ENCODE peak calls at places on chromosomes 7 and 10, in five cellular contexts. N is psoas muscle, M is sigmoid colon, X is brain microvascular endothelial cell, U is H7. E is an unnamed sample.

GRCh38 chr10:3090914-3091313 is 23.6 kb downstream of the PFKP start:
- DNase-seq in N (no peak), M (no peak), U (peak; percentile 74), X (no peak), E (no peak)

GRCh38 chr10:21171936-21172773 is 275.0 kb upstream of the NEBL start:
- DNase-seq in U (no peak), M (no peak), N (no peak), X (no peak), E (no peak)

GRCh38 chr10:32163774-32164148 is 107.5 kb upstream of the KIF5B start:
- DNase-seq in U (no peak), N (no peak), X (no peak), M (no peak), E (no peak)

GRCh38 chr10:86585037-86585725 is 63.6 kb upstream of the WAPL start:
- DNase-seq in N (peak; percentile 60), M (peak; percentile 82), U (peak; percentile 90), X (peak; percentile 19), E (no peak)

GRCh38 chr7:77727936-77728701 is 31.9 kb downstream of the RSBN1L start:
- DNase-seq in M (no peak), N (no peak), X (no peak), U (peak; percentile 7), E (no peak)

GRCh38 chr7:158428842-158429753 is 158.5 kb downstream of the PTPRN2 start:
- DNase-seq in M (peak; percentile 62), U (peak; percentile 62), X (no peak), N (no peak), E (no peak)

GRCh38 chr10:132396495-132397035 is 435 bp upstream of the PWWP2B start:
- DNase-seq in M (peak; percentile 85), U (peak; percentile 95), N (peak; percentile 81), X (no peak), E (no peak)

GRCh38 chr7:158044156-158044823 is 543.3 kb downstream of the PTPRN2 start:
- DNase-seq in N (no peak), U (no peak), X (no peak), M (peak; percentile 40), E (no peak)

GRCh38 chr10:111762114-111762513 is 421.5 kb downstream of the GPAM start:
- DNase-seq in M (no peak), N (no peak), U (no peak), X (no peak), E (no peak)

GRCh38 chr7:157358041-157358752 is 21.4 kb downstream of the DNAJB6 start:
- DNase-seq in X (no peak), U (no peak), N (no peak), M (no peak), E (no peak)

GRCh38 chr7:4631664-4632171 is 50.4 kb upstream of the FOXK1 start:
- DNase-seq in U (peak; percentile 84), N (peak; percentile 82), M (peak; percentile 96), X (peak; percentile 84), E (peak; percentile 86)

GRCh38 chr10:26841733-26842317 is 18.9 kb downstream of the ABI1 start:
- DNase-seq in M (no peak), U (no peak), N (no peak), X (no peak), E (no peak)

GRCh38 chr7:71402684-71403083 is 270.7 kb downstream of the GALNT17 start:
- DNase-seq in X (no peak), M (no peak), U (no peak), N (no peak), E (no peak)

GRCh38 chr10:131739201-131739600 is 161.6 kb upstream of the PPP2R2D start:
- DNase-seq in M (peak; percentile 20), U (no peak), N (no peak), X (no peak), E (peak; percentile 16)

GRCh38 chr7:52764502-52765169 is 270.8 kb upstream of the POM121L12 start:
- DNase-seq in N (no peak), X (no peak), U (no peak), M (no peak), E (no peak)

GRCh38 chr10:73910764-73911552 is at the start of gene PLAU:
- DNase-seq in X (no peak), M (peak; percentile 74), U (peak; percentile 92), N (peak; percentile 59), E (no peak)
- H3K4me3 ChIP-seq in X (peak within 1 kb of the TSS; percentile 71), M (peak within 1 kb of the TSS; percentile 70), U (peak within 1 kb of the TSS; percentile 89), N (peak within 1 kb of the TSS; percentile 70), E (peak within 1 kb of the TSS; percentile 73)

DNA sequence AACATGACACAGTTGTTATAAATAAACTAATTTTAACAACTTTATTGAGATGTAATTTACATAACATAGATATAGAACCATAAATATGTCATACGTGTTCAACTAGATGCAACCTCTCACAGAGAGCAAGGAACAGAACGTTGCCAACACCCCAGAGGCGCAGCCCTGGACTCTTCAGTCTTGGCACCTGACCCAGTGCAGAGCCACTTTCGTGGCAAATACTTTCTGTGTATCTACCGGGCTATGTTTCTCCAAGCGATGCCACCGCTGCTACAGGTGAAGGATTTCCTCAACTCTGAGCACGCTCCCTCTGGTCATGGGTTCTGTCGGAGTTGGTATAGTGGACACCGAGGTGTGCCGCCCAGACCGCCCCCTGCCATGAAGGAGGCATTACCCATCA is 57.4 kb downstream of the TEX36 start:
- DNase-seq in M (no peak), U (no peak), X (no peak), N (no peak), E (no peak)
- H3K27me3 ChIP-seq in M (no peaks in the 10 kb centered on the region), U (no peaks in the 10 kb centered on the region), X (no peaks in the 10 kb centered on the region), N (peaks cover 3% of the 10 kb centered on the region), E (peaks cover 4% of the 10 kb centered on the region)

GRCh38 chr7:27157717-27158431 is 1.4 kb upstream of the HOXA7 start:
- DNase-seq in U (peak; percentile 60), N (no peak), M (peak; percentile 60), X (no peak), E (peak; percentile 40)
- H3K4me3 ChIP-seq in U (no peak overlapping the region), N (no peak overlapping the region), M (no peak overlapping the region), X (no peak overlapping the region), E (no peak overlapping the region)

GRCh38 chr10:23194966-23195845 is 3.1 kb downstream of the PTF1A start:
- DNase-seq in U (peak; percentile 84), N (no peak), X (no peak), M (no peak), E (no peak)

GRCh38 chr10:23192741-23193434 is 776 bp downstream of the PTF1A start:
- DNase-seq in N (no peak), X (no peak), M (no peak), U (peak; percentile 91), E (no peak)

GRCh38 chr10:23193435-23194074 is 1.4 kb downstream of the PTF1A start:
- DNase-seq in U (peak; percentile 44), N (no peak), X (no peak), M (no peak), E (no peak)

GRCh38 chr10:23195846-23196200 is 3.7 kb downstream of the PTF1A start:
- DNase-seq in M (no peak), U (peak; percentile 32), N (no peak), X (no peak), E (no peak)

GRCh38 chr10:23194471-23194965 is 2.4 kb downstream of the PTF1A start:
- DNase-seq in M (no peak), N (no peak), U (no peak), X (no peak), E (no peak)
- H3K27me3 ChIP-seq in M (peaks cover 65% of the 10 kb centered on the region), N (peaks cover 23% of the 10 kb centered on the region), U (peaks cover 97% of the 10 kb centered on the region), X (peaks cover 83% of the 10 kb centered on the region), E (peaks cover 95% of the 10 kb centered on the region)